ENCODE peak calls at places on chromosomes 12 and 14, in ten cellular contexts. R is testis; A is CD8-positive, alpha-beta T cell; O is adipocyte; P is left ventricle myocardium inferior; G is thoracic aorta; M is A673; J is spleen; U is stomach; L is ascending aorta. T is an unnamed sample. For H3K36me3 and H3K9me3, the result is how much of the 10 kb centered on the place peaks cover.

GRCh38 chr14:100825691-100826331 is at the start of gene MEG3:
- DNase-seq in R (peak), A (no peak), O (peak), P (peak), G (no peak), M (peak), J (peak), U (no peak), L (no peak), T (peak)

GRCh38 chr12:12890815-12891645 is at the start of gene GPRC5A:
- DNase-seq in R (peak), A (peak), O (peak), P (peak), G (peak), M (peak), J (peak), U (peak), L (peak), T (peak)

GRCh38 chr14:67265131-67265530 is 23.9 kb downstream of the PALS1 start:
- DNase-seq in R (no peak), A (no peak), O (peak), P (no peak), G (no peak), M (no peak), J (no peak), U (no peak), L (no peak), T (no peak)

GRCh38 chr14:67413806-67414769 is 2.1 kb upstream of the PLEK2 start:
- DNase-seq in R (no peak), A (no peak), O (peak), P (no peak), G (no peak), M (peak), J (no peak), U (no peak), L (no peak), T (peak)

GRCh38 chr14:99509871-99510555 is 28.8 kb downstream of the CCNK start:
- DNase-seq in R (no peak), A (no peak), O (no peak), P (no peak), G (no peak), M (no peak), J (peak), U (no peak), L (no peak), T (no peak)

GRCh38 chr14:51855234-51855633 is 5.2 kb upstream of the GNG2 start:
- DNase-seq in R (no peak), A (no peak), O (peak), P (no peak), G (no peak), M (no peak), J (no peak), U (no peak), L (no peak), T (peak)

GRCh38 chr14:68141531-68142088 is 322.0 kb downstream of the RAD51B start:
- DNase-seq in R (no peak), A (no peak), O (peak), P (no peak), G (no peak), M (no peak), J (no peak), U (no peak), L (no peak), T (no peak)

GRCh38 chr12:49529409-49529808 is 9.4 kb upstream of the KCNH3 start:
- DNase-seq in R (no peak), A (no peak), O (no peak), P (no peak), G (no peak), M (no peak), J (no peak), U (no peak), L (no peak), T (no peak)

GRCh38 chr14:90900712-90901111 is 84.5 kb upstream of the TTC7B start:
- DNase-seq in R (no peak), A (no peak), O (peak), P (no peak), G (no peak), M (no peak), J (no peak), U (no peak), L (no peak), T (no peak)

GRCh38 chr12:62649412-62650116 is 182.9 kb downstream of the MON2 start:
- DNase-seq in R (no peak), A (no peak), O (no peak), P (no peak), G (no peak), M (no peak), J (no peak), U (no peak), L (no peak), T (no peak)

GRCh38 chr14:98236314-98236713 is 1035.7 kb downstream of the BCL11B start:
- DNase-seq in R (no peak), A (no peak), O (no peak), P (no peak), G (no peak), M (no peak), J (no peak), U (no peak), L (no peak), T (no peak)

GRCh38 chr12:80698266-80698665 is 9.2 kb upstream of the MYF6 start:
- DNase-seq in R (no peak), A (no peak), O (no peak), P (no peak), G (no peak), M (no peak), J (no peak), U (no peak), L (no peak), T (no peak)

GRCh38 chr14:96105921-96106441 is 66.8 kb downstream of the C14orf132 start:
- DNase-seq in R (no peak), A (no peak), O (no peak), P (no peak), G (no peak), M (no peak), J (no peak), U (peak), L (no peak), T (no peak)

GRCh38 chr12:58491296-58491695 is 429.0 kb downstream of the LRIG3 start:
- DNase-seq in R (no peak), A (no peak), O (peak), P (no peak), G (no peak), M (no peak), J (no peak), U (no peak), L (no peak), T (no peak)

GRCh38 chr14:22011243-22011642 is 337.6 kb upstream of the OR4E1 start:
- DNase-seq in R (no peak), A (no peak), O (no peak), P (no peak), G (no peak), M (no peak), J (no peak), U (no peak), L (no peak), T (no peak)

GRCh38 chr14:64196668-64197411 is 97.3 kb downstream of the ESR2 start:
- DNase-seq in R (peak), A (no peak), O (peak), P (peak), G (no peak), M (no peak), J (peak), U (peak), L (no peak), T (no peak)
- H3K4me3 ChIP-seq in R (peak), A (no peak), O (peak), P (peak), G (peak), M (no peak), J (peak), U (peak), L (peak), T (no peak)

GRCh38 chr12:100173111-100173510 is 27.5 kb upstream of the ACTR6 start:
- DNase-seq in R (no peak), A (no peak), O (no peak), P (no peak), G (no peak), M (no peak), J (no peak), U (no peak), L (no peak), T (no peak)
- H3K36me3 ChIP-seq in R (under half), A (under half), O (under half), P (under half), G (under half), M (under half), J (under half), U (under half), L (under half), T (under half)

GRCh38 chr12:133221241-133221640 is 14.4 kb downstream of the ANHX start:
- DNase-seq in R (no peak), A (no peak), O (no peak), P (no peak), G (no peak), M (no peak), J (no peak), U (no peak), L (no peak), T (no peak)
- H3K9me3 ChIP-seq in R (under half), A (under half), O (half or more), P (half or more), G (under half), M (under half), J (half or more), U (under half), L (under half), T (under half)

DNA sequence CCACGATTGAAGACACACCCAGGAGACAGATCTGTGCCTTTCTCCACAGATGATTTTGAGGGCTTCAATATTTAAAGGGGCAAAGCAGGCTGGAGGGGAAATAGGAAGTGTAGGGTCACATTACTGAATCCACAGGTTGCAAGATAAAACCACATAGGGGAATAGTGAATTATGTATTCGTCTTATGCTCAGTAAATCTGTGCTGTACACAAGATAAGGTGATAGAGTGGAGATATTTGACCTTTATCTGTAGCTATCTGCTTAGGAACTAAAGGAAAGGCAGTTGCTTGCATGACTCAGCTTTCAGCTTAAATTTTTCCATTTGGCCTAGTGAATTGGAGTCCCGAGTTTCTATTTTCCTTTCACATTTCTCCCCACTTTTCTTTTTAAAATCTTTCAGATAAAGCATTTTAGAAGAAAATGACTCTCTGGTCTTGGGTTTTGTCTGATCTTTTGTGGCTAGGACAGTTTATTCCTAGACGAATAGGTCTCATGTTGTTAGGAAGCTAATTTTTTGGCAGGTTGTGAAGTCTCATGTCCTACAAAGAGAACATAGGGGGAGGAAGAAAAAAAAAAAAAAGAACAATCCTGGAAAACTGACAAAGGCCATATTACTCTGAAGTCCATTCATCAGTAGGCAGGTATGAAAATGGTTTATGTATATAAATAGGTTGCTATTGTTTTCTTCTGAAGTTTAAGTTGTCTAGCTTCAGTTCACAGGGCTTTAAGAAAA is 55.4 kb downstream of the FBXO33 start:
- DNase-seq in R (no peak), A (no peak), O (peak), P (no peak), G (no peak), M (peak), J (no peak), U (no peak), L (no peak), T (no peak)
- H3K4me3 ChIP-seq in R (no peak), A (no peak), O (peak), P (no peak), G (peak), M (no peak), J (no peak), U (no peak), L (no peak), T (no peak)

DNA sequence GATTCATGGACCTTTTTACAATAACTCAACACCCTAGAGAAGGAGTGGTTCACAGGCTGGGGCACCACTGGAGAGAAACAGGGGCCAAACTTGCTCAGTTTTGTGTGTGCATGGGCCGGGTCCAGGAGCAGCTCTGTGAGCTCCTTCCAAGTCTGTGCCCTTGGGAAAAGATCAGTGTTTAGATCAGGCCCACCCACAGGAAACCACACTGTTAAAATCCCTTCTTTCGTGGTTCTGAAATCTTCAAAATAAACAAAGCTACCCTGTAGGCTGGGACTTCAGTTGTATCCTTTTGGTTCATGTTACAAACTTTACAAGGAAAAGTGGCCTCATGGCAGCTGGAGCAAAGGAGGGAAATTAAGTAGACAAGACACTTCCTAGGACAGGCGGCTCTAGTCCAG is 156.0 kb upstream of the TMEM260 start:
- DNase-seq in R (no peak), A (no peak), O (peak), P (no peak), G (no peak), M (peak), J (no peak), U (no peak), L (no peak), T (peak)
- H3K36me3 ChIP-seq in R (under half), A (under half), O (under half), P (under half), G (under half), M (under half), J (under half), U (under half), L (under half), T (under half)

DNA sequence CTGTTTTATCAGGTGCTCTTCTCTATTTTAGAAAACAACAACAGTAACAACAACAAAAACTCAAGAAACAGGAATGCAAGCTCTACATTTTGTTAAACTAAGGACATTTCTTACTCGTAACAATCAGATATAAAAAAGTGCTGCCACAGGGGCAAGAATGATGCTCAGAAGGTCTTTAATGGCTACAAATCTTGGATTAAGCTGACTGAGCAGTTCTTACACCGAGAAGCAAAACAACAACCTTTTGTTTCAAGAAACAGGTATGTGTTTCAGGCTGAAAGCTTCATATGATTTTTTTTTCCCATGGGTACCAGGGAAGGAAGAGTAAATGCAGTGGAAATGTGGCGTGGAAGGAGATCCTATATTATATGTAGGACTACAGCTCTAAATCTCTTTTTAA is 786.8 kb upstream of the FBXO33 start:
- DNase-seq in R (no peak), A (no peak), O (no peak), P (no peak), G (no peak), M (no peak), J (no peak), U (no peak), L (no peak), T (no peak)
- H3K9me3 ChIP-seq in R (under half), A (under half), O (under half), P (under half), G (under half), M (under half), J (under half), U (under half), L (under half), T (under half)